ENCODE peak calls at places on chromosomes 7 and 10, in ten cellular contexts. N is lower lobe of right lung, X is IMR-90, H is HCT116, W is heart right ventricle, Z is pancreas, Y is left lung, I is PC-3, G is upper lobe of left lung, K is right lobe of liver. M is an unnamed sample.

GRCh38 chr7:94741179-94741578 is 85.2 kb upstream of the SGCE start:
- ATAC-seq in I (no peak), Z (no peak), W (no peak), H (no peak), G (no peak), N (no peak), Y (no peak), K (no peak), X (no peak), M (no peak)

GRCh38 chr10:102408081-102408727 is 10.4 kb downstream of the PSD start:
- ATAC-seq in H (no peak), K (no peak), N (no peak), X (no peak), I (no peak), W (no peak), Z (no peak), Y (no peak), G (no peak), M (peak; percentile 23)

GRCh38 chr7:108093903-108094302 is 36.3 kb downstream of the LAMB4 start:
- ATAC-seq in N (no peak), W (peak; percentile 45), H (no peak), Y (peak; percentile 12), X (no peak), G (no peak), I (no peak), K (peak; percentile 9), Z (no peak), M (no peak)

GRCh38 chr7:112449353-112449752 is 907 bp upstream of the IFRD1 start:
- ATAC-seq in W (no peak), G (no peak), N (no peak), Y (peak; percentile 9), X (no peak), Z (peak; percentile 50), H (peak; percentile 27), I (peak; percentile 53), K (no peak), M (no peak)

GRCh38 chr10:31789555-31789954 is 139.1 kb downstream of the ARHGAP12 start:
- ATAC-seq in I (no peak), X (no peak), Y (no peak), K (no peak), W (no peak), G (no peak), Z (no peak), H (no peak), N (no peak), M (no peak)

GRCh38 chr7:148337166-148337565 is 253.4 kb upstream of the C7orf33 start:
- ATAC-seq in N (no peak), X (no peak), I (no peak), K (no peak), Z (no peak), Y (no peak), G (no peak), W (no peak), H (no peak), M (no peak)

GRCh38 chr10:126252884-126253612 is 135.2 kb downstream of the ADAM12 start:
- ATAC-seq in K (no peak), G (peak; percentile 91), H (peak; percentile 44), Z (peak; percentile 39), X (peak; percentile 87), I (peak; percentile 93), Y (peak; percentile 65), W (peak; percentile 68), N (no peak), M (no peak)

GRCh38 chr10:92699193-92699517 is 9.4 kb downstream of the HHEX start:
- ATAC-seq in G (no peak), Z (no peak), W (peak; percentile 66), N (peak; percentile 44), I (peak; percentile 24), Y (no peak), K (no peak), X (no peak), H (no peak), M (no peak)

GRCh38 chr10:91296471-91296870 is 76.0 kb downstream of the PCGF5 start:
- ATAC-seq in N (no peak), K (no peak), X (no peak), Y (no peak), W (no peak), H (peak; percentile 38), I (no peak), Z (no peak), G (no peak), M (no peak)

GRCh38 chr10:12980080-12980656 is 21.3 kb downstream of the CCDC3 start:
- ATAC-seq in G (no peak), I (no peak), H (no peak), N (no peak), Y (no peak), X (no peak), Z (no peak), W (no peak), K (no peak), M (no peak)

GRCh38 chr10:63283093-63283492 is 150.0 kb downstream of the NRBF2 start:
- ATAC-seq in K (no peak), X (no peak), N (no peak), W (no peak), Z (no peak), Y (no peak), I (peak; percentile 62), H (no peak), G (no peak), M (no peak)

DNA sequence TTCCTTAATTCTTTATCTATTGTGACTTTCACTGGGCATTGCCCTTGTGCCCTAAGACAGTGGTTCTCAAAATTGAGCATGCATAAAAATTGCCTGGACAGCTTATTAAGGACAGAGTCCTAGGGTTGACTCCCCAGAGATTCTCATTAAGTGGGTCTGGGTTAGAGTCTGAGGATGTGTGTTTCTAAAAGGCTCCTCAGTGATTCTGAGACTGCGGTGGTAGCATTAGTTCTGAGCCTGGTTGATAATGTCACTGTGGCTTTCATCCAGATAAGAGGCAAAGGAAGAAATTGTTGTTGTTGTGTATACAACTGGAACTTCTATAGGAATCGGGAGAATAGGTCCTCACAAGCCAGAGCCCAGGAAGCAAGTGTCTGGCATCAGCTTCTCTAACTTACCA is 1.3 kb downstream of the IFIT2 start:
- ATAC-seq in H (no peak), X (no peak), K (no peak), Y (no peak), W (no peak), G (no peak), Z (no peak), N (no peak), I (no peak), M (no peak)
- H3K4me3 ChIP-seq in H (no peak overlapping the region), X (no peak overlapping the region), K (peak overlapping the region; percentile 58), Y (no peak overlapping the region), W (no peak overlapping the region), G (peak overlapping the region; percentile 43), Z (no peak overlapping the region), N (peak overlapping the region; percentile 66), I (peak overlapping the region; percentile 66), M (no peak overlapping the region)

GRCh38 chr7:30469303-30469702 is 9.3 kb downstream of the NOD1 start:
- ATAC-seq in X (peak; percentile 89), Z (peak; percentile 67), Y (peak; percentile 71), K (peak; percentile 79), N (peak; percentile 82), G (peak; percentile 89), H (peak; percentile 89), I (no peak), W (peak; percentile 80), M (peak; percentile 88)
- H3K4me3 ChIP-seq in X (no peak overlapping the region), Z (no peak overlapping the region), Y (no peak overlapping the region), K (no peak overlapping the region), N (peak overlapping the region; percentile 6), G (no peak overlapping the region), H (no peak overlapping the region), I (no peak overlapping the region), W (no peak overlapping the region), M (no peak overlapping the region)

GRCh38 chr10:107163904-107164861 is at the start of gene SORCS1:
- ATAC-seq in W (no peak), Y (peak; percentile 86), H (no peak), X (no peak), N (peak; percentile 61), Z (peak; percentile 92), K (peak; percentile 92), G (peak; percentile 46), I (no peak), M (peak; percentile 80)

GRCh38 chr10:107163086-107163880 is 1.2 kb downstream of the SORCS1 start:
- ATAC-seq in Y (no peak), I (no peak), G (no peak), W (no peak), H (no peak), N (no peak), X (no peak), K (peak; percentile 25), Z (peak; percentile 30), M (peak; percentile 48)

GRCh38 chr10:107166378-107166777 is 1.9 kb upstream of the SORCS1 start:
- ATAC-seq in N (no peak), H (no peak), W (no peak), G (no peak), Y (no peak), X (no peak), K (no peak), Z (no peak), I (no peak), M (no peak)

GRCh38 chr10:107168739-107169138 is 4.2 kb upstream of the SORCS1 start:
- ATAC-seq in W (no peak), N (no peak), Y (no peak), H (no peak), X (no peak), I (no peak), K (no peak), G (no peak), Z (no peak), M (no peak)

DNA sequence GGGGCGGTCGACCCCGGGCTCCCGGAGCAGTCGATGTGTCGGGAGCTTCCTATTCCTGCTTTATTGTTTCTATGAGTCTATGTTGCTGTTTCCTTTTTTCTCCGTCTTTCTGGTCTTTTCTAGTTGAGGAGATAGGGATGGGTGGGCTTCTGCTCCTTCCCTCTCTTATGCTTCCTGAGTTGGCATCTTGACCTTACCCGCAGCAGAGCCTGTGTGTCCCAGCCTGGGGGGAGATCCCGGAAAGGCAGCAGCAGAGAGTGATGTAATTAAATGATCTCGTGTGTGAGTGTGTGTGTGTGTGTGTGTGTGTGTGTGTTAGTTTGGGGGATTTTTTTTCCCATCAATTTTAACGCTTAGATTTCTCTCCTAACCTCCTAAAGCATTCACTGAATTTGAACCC is 501 bp upstream of the SORCS1 start:
- ATAC-seq in W (no peak), N (no peak), Z (no peak), X (no peak), H (no peak), I (no peak), G (no peak), K (no peak), Y (no peak), M (no peak)
- H3K4me3 ChIP-seq in W (no peak overlapping the region), N (no peak overlapping the region), Z (peak overlapping the region; percentile 34), X (no peak overlapping the region), H (no peak overlapping the region), I (no peak overlapping the region), G (peak overlapping the region; percentile 22), K (peak overlapping the region; percentile 41), Y (no peak overlapping the region), M (peak overlapping the region; percentile 59)

DNA sequence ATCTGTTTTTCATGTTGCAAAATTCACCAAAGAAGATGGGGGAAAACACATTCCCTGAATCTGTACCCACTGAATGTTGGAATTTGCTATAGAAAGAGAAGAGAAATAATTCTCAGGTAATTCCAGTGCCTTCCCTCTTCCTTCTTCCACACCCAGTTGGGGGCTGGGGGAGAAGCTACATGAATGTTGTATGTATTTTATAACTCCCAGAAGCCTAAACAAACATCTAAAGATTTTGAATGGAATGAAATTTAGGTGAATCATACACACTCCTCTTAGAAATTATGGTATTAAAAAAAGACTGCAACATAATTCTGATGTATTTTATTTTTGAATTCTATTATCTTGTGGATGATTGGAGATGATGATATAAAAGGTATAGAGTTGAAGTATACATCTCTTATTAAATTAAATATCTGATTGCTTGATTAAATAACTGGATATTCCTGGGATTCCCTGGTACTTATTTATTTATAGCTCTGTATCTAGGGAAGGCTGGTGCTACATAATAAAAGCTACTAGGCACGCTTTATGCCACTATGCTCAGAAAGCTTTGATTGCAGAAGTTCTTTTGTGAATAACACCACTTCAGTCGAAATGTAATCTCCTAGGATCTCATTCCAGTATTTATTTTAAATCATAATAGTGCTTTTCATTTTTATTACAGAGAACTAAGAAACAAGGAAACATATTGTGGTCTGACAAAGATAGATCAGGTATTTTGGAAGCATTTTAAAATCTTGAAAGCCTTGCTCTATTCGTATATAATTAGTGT is 98.5 kb downstream of the MCU start:
- ATAC-seq in Y (peak; percentile 71), K (no peak), W (peak; percentile 52), N (no peak), G (no peak), Z (no peak), X (no peak), I (peak; percentile 82), H (no peak), M (no peak)
- H3K4me3 ChIP-seq in Y (no peak overlapping the region), K (no peak overlapping the region), W (no peak overlapping the region), N (no peak overlapping the region), G (no peak overlapping the region), Z (no peak overlapping the region), X (no peak overlapping the region), I (no peak overlapping the region), H (no peak overlapping the region), M (no peak overlapping the region)